ENCODE peak calls at places on chromosomes 4 and X, in six cellular contexts. O is stimulated activated CD4-positive, alpha-beta T cell treated with anti-CD3 and anti-CD28 coated beads, Interleukin-1b, Interleukin-23, amount 100 ng/mL, for 24 hours; H is NCI-H1105 treated with DMSO at 0.1 percent for 48 hours; K is WTC11; I is activated T-cell treated with anti-CD3 and anti-CD28 coated beads, Interleukin-2, amount 50 U/mL, for 72 hours; C is RWPE1. U is an unnamed sample.
A peak's percentile ranks its signal among the peaks of the same experiment; 100 is the strongest.

GRCh38 chr4:113073614-113074013 is 24.2 kb downstream of the ANK2 start:
- DNase-seq in O (no peak), H (no peak), K (no peak), I (no peak), C (no peak), U (no peak)

GRCh38 chr4:138979742-138980141 is 35.8 kb upstream of the NOCT start:
- DNase-seq in O (no peak), H (no peak), K (no peak), I (no peak), C (no peak), U (no peak)

GRCh38 chr4:138301536-138301935 is 59.4 kb upstream of the SLC7A11 start:
- DNase-seq in O (no peak), H (no peak), K (no peak), I (no peak), C (no peak), U (peak; percentile 74)

GRCh38 chrX:72230290-72230689 is 8.5 kb downstream of the ERCC6L start:
- DNase-seq in O (no peak), H (no peak), K (no peak), I (no peak), C (no peak), U (no peak)

GRCh38 chr4:94676910-94677309 is 80.8 kb upstream of the BMPR1B start:
- DNase-seq in O (no peak), H (no peak), K (no peak), I (no peak), C (no peak), U (peak; percentile 41)

GRCh38 chr4:88244821-88245579 is 39.4 kb downstream of the PPM1K start:
- DNase-seq in O (no peak), H (no peak), K (no peak), I (peak; percentile 46), C (no peak), U (no peak)

GRCh38 chr4:107392951-107393350 is 327.1 kb downstream of the PAPSS1 start:
- DNase-seq in O (no peak), H (no peak), K (no peak), I (no peak), C (no peak), U (peak; percentile 54)

GRCh38 chr4:112517067-112517588 is 1.1 kb upstream of the NEUROG2 start:
- DNase-seq in O (no peak), H (no peak), K (peak; percentile 66), I (peak; percentile 48), C (no peak), U (no peak)

GRCh38 chrX:111447298-111447697 is 35.3 kb upstream of the DCX start:
- DNase-seq in O (no peak), H (peak; percentile 38), K (peak; percentile 41), I (peak; percentile 15), C (no peak), U (no peak)

GRCh38 chr4:4260185-4260751 is 12.2 kb upstream of the TMEM128 start:
- DNase-seq in O (no peak), H (no peak), K (no peak), I (no peak), C (peak; percentile 62), U (peak; percentile 72)

GRCh38 chrX:16239211-16239610 is 71.9 kb downstream of the MAGEB17 start:
- DNase-seq in O (no peak), H (no peak), K (no peak), I (peak; percentile 52), C (peak; percentile 52), U (peak; percentile 31)

GRCh38 chr4:36138221-36138620 is 106.1 kb downstream of the ARAP2 start:
- DNase-seq in O (no peak), H (no peak), K (no peak), I (no peak), C (peak; percentile 24), U (no peak)

GRCh38 chr4:20326977-20327376 is 75.3 kb downstream of the SLIT2 start:
- DNase-seq in O (no peak), H (peak; percentile 51), K (no peak), I (no peak), C (no peak), U (peak; percentile 80)

GRCh38 chr4:1408418-1408817 is 2.2 kb upstream of the NKX1-1 start:
- DNase-seq in O (no peak), H (peak; percentile 21), K (no peak), I (no peak), C (no peak), U (no peak)

U was measured in adipocyte.